ENCODE peak calls at places on chromosomes 5 and 9, in seven cellular contexts. X is hippocampal formation, Z is HTR-8/SVneo, E is Calu3, H is HT1080, R is fibroblast of lung, Y is HuH-7. T is an unnamed sample.

GRCh38 chr5:51652980-51653379 is 269.7 kb downstream of the ISL1 start:
- DNase-seq in X (no peak), Z (no peak), R (peak; percentile 15), Y (no peak), E (peak; percentile 28), H (peak; percentile 63), T (peak; percentile 16)

GRCh38 chr5:154220625-154221024 is 30.1 kb downstream of the GALNT10 start:
- DNase-seq in R (peak; percentile 92), H (peak; percentile 79), E (peak; percentile 43), X (no peak), Y (no peak), Z (peak; percentile 36), T (peak; percentile 73)

GRCh38 chr9:34171753-34172535 is 6.9 kb upstream of the UBAP1 start:
- DNase-seq in R (no peak), Y (no peak), Z (no peak), H (no peak), X (peak; percentile 8), E (no peak), T (no peak)

GRCh38 chr5:83744851-83745250 is 24.2 kb upstream of the HAPLN1 start:
- DNase-seq in Y (no peak), E (no peak), Z (no peak), H (no peak), X (no peak), R (peak; percentile 50), T (no peak)

GRCh38 chr5:176875783-176876505 is 23.2 kb downstream of the HK3 start:
- DNase-seq in Y (no peak), E (no peak), H (no peak), X (no peak), R (no peak), Z (no peak), T (no peak)

GRCh38 chr5:180623411-180623834 is 26.0 kb downstream of the FLT4 start:
- DNase-seq in Y (no peak), Z (no peak), R (no peak), E (no peak), X (no peak), H (no peak), T (no peak)

GRCh38 chr9:121073038-121073437 is 1.7 kb upstream of the CNTRL start:
- DNase-seq in H (no peak), R (peak; percentile 56), Y (no peak), Z (no peak), E (no peak), X (peak; percentile 28), T (peak; percentile 23)

GRCh38 chr5:12100542-12100941 is 196.3 kb upstream of the CTNND2 start:
- DNase-seq in Z (no peak), X (no peak), H (no peak), R (no peak), E (no peak), Y (no peak), T (no peak)

GRCh38 chr5:72412283-72413055 is 92.3 kb downstream of the PTCD2 start:
- DNase-seq in Y (no peak), E (no peak), X (no peak), R (peak; percentile 76), H (peak; percentile 21), Z (peak; percentile 28), T (peak; percentile 75)

GRCh38 chr5:171750316-171750788 is 35.3 kb upstream of the SMIM23 start:
- DNase-seq in R (peak; percentile 34), Z (peak; percentile 32), X (no peak), E (peak; percentile 35), Y (peak; percentile 44), H (peak; percentile 32), T (peak; percentile 42)

GRCh38 chr5:146565764-146566163 is 49.8 kb upstream of the GPR151 start:
- DNase-seq in E (peak; percentile 69), Y (peak; percentile 56), R (peak; percentile 75), Z (peak; percentile 63), H (peak; percentile 77), X (peak; percentile 64), T (peak; percentile 75)

GRCh38 chr5:71719092-71719964 is at the start of gene CARTPT:
- DNase-seq in R (peak; percentile 18), H (peak; percentile 17), Y (peak; percentile 49), X (no peak), E (no peak), Z (no peak), T (peak; percentile 66)

GRCh38 chr9:26656003-26656940 is 236.3 kb downstream of the CAAP1 start:
- DNase-seq in Y (peak; percentile 43), E (peak; percentile 19), R (peak; percentile 0), H (peak; percentile 52), X (peak; percentile 24), Z (peak; percentile 23), T (peak; percentile 56)

GRCh38 chr9:35658894-35659220 is 765 bp downstream of the CCDC107 start:
- DNase-seq in H (peak; percentile 62), R (peak; percentile 70), E (no peak), X (no peak), Z (no peak), Y (no peak), T (peak; percentile 52)

GRCh38 chr5:176719113-176719814 is 72.0 kb downstream of the TSPAN17 start:
- DNase-seq in Z (no peak), Y (no peak), R (no peak), H (no peak), E (no peak), X (no peak), T (no peak)

GRCh38 chr9:72703574-72703973 is 182.2 kb downstream of the TMC1 start:
- DNase-seq in E (no peak), Y (no peak), H (peak; percentile 27), Z (no peak), X (peak; percentile 25), R (peak; percentile 56), T (peak; percentile 53)

GRCh38 chr5:137194300-137194699 is 304.8 kb downstream of the SPOCK1 start:
- DNase-seq in H (no peak), E (no peak), R (no peak), Z (no peak), Y (no peak), X (no peak), T (no peak)

GRCh38 chr9:36721846-36722588 is 149.3 kb downstream of the MELK start:
- DNase-seq in Y (no peak), R (peak; percentile 2), E (no peak), H (no peak), X (no peak), Z (no peak), T (peak; percentile 49)

GRCh38 chr5:177478711-177479646 is 5.5 kb upstream of the DBN1 start:
- DNase-seq in X (no peak), H (no peak), Y (no peak), Z (no peak), E (no peak), R (peak; percentile 55), T (peak; percentile 59)

GRCh38 chr9:121483049-121483448 is 16.6 kb downstream of the GGTA1 start:
- DNase-seq in E (no peak), Z (no peak), X (no peak), H (no peak), R (no peak), Y (no peak), T (no peak)

GRCh38 chr5:157877821-157878220 is 18.9 kb upstream of the CLINT1 start:
- DNase-seq in R (no peak), E (no peak), Y (no peak), X (no peak), Z (no peak), H (no peak), T (no peak)

GRCh38 chr5:9555961-9556360 is 10.1 kb upstream of the SEMA5A start:
- DNase-seq in Y (no peak), X (no peak), H (no peak), R (no peak), Z (no peak), E (no peak), T (no peak)

GRCh38 chr9:91053824-91054223 is 252.2 kb downstream of the SYK start:
- DNase-seq in X (no peak), H (no peak), E (no peak), Z (no peak), R (no peak), Y (no peak), T (no peak)

GRCh38 chr9:34413229-34413852 is 36.6 kb upstream of the MYORG start:
- DNase-seq in X (no peak), E (no peak), H (peak; percentile 32), Y (peak; percentile 56), R (peak; percentile 29), Z (peak; percentile 27), T (peak; percentile 81)

GRCh38 chr9:82090041-82090440 is 101.5 kb downstream of the SPATA31D1 start:
- DNase-seq in H (no peak), R (no peak), Y (no peak), X (no peak), E (no peak), Z (no peak), T (no peak)

GRCh38 chr9:35868972-35869371 is 1.2 kb downstream of the OR13J1 start:
- DNase-seq in Y (no peak), H (no peak), R (no peak), X (no peak), E (no peak), Z (no peak), T (no peak)

GRCh38 chr5:67344870-67345269 is 148.3 kb upstream of the CD180 start:
- DNase-seq in Y (no peak), Z (no peak), X (no peak), E (no peak), R (no peak), H (no peak), T (no peak)

GRCh38 chr5:33032161-33033085 is 321.3 kb downstream of the NPR3 start:
- DNase-seq in R (peak; percentile 56), E (no peak), H (no peak), Y (no peak), X (peak; percentile 3), Z (no peak), T (peak; percentile 35)